ENCODE peak calls at places on chromosomes 7 and 10, in eight cellular contexts. O is anterior cingulate cortex; V is NCI-H1105; I is ACHN; S is GM23248; H is BE2C; D is WTC11; X is stimulated activated CD4-positive, alpha-beta T cell treated with anti-CD3 and anti-CD28 coated beads, Interleukin-1b, Interleukin-23, amount 100 ng/mL, for 4 hours. J is an unnamed sample.

GRCh38 chr7:115910541-115911164 is 119.9 kb downstream of the TFEC start:
- DNase-seq in O (no peak), I (peak; percentile 72), H (no peak), V (peak; percentile 24), S (peak; percentile 41), X (no peak), D (no peak), J (no peak)

GRCh38 chr10:29715296-29715695 is 80.5 kb upstream of the SVIL start:
- DNase-seq in H (no peak), D (no peak), I (no peak), S (no peak), X (no peak), O (no peak), V (no peak), J (no peak)

GRCh38 chr10:61793760-61794713 is 107.5 kb upstream of the ARID5B start:
- DNase-seq in X (no peak), H (no peak), V (peak; percentile 36), D (no peak), O (no peak), I (no peak), S (peak; percentile 47), J (peak; percentile 75)

GRCh38 chr7:149669121-149669818 is 104.1 kb downstream of the ZNF467 start:
- DNase-seq in X (no peak), V (no peak), O (no peak), H (no peak), D (no peak), S (peak; percentile 59), I (peak; percentile 48), J (no peak)

GRCh38 chr10:30691601-30692015 is 62.1 kb upstream of the LYZL2 start:
- DNase-seq in X (no peak), H (no peak), S (peak; percentile 84), I (no peak), D (no peak), V (no peak), O (no peak), J (no peak)

GRCh38 chr10:30432631-30433285 is 1.2 kb upstream of the MAP3K8 start:
- DNase-seq in S (no peak), V (no peak), H (no peak), X (no peak), O (no peak), D (no peak), I (no peak), J (no peak)

GRCh38 chr7:94123136-94123535 is 119.0 kb upstream of the BET1 start:
- DNase-seq in S (no peak), D (no peak), V (no peak), O (no peak), I (no peak), H (no peak), X (no peak), J (no peak)

GRCh38 chr7:99440195-99440594 is 1.5 kb downstream of the CPSF4 start:
- DNase-seq in X (no peak), H (no peak), I (no peak), V (no peak), O (no peak), D (no peak), S (peak; percentile 42), J (no peak)

GRCh38 chr7:93092757-93093370 is 24.9 kb downstream of the SAMD9 start:
- DNase-seq in X (no peak), I (peak; percentile 72), H (no peak), V (no peak), O (no peak), S (peak; percentile 60), D (no peak), J (no peak)

GRCh38 chr10:74824184-74825032 is 2.0 kb upstream of the KAT6B start:
- DNase-seq in S (peak; percentile 46), O (no peak), V (no peak), X (no peak), I (peak; percentile 10), D (peak; percentile 19), H (no peak), J (no peak)

GRCh38 chr10:86254526-86255174 is 111.9 kb downstream of the GRID1 start:
- DNase-seq in S (peak; percentile 15), X (no peak), V (no peak), O (no peak), D (no peak), I (no peak), H (peak; percentile 51), J (no peak)

GRCh38 chr7:70764004-70764691 is 367.8 kb upstream of the GALNT17 start:
- DNase-seq in I (no peak), O (no peak), D (no peak), H (no peak), X (no peak), S (no peak), V (no peak), J (no peak)

GRCh38 chr10:113709221-113709838 is 29.6 kb downstream of the CASP7 start:
- DNase-seq in H (no peak), D (no peak), V (no peak), I (peak; percentile 45), S (peak; percentile 84), X (no peak), O (no peak), J (no peak)

GRCh38 chr7:149071641-149072437 is 18.7 kb downstream of the ZNF786 start:
- DNase-seq in S (no peak), D (peak; percentile 88), X (peak; percentile 26), I (no peak), V (no peak), O (no peak), H (peak; percentile 43), J (no peak)

GRCh38 chr10:49516216-49516970 is 22.5 kb downstream of the ERCC6 start:
- DNase-seq in S (no peak), D (no peak), V (no peak), O (no peak), X (no peak), H (no peak), I (no peak), J (no peak)

GRCh38 chr7:91151916-91152315 is 112.3 kb upstream of the FZD1 start:
- DNase-seq in X (no peak), D (no peak), H (no peak), O (no peak), I (no peak), V (no peak), S (peak; percentile 6), J (no peak)

GRCh38 chr10:101293007-101293723 is 60.8 kb upstream of the BTRC start:
- DNase-seq in H (peak; percentile 73), S (no peak), X (no peak), I (no peak), V (peak; percentile 35), D (peak; percentile 55), O (no peak), J (no peak)

GRCh38 chr10:27713906-27714305 is 31.7 kb downstream of the MKX start:
- DNase-seq in S (peak; percentile 87), D (no peak), V (no peak), H (no peak), X (no peak), I (no peak), O (no peak), J (peak; percentile 1)

GRCh38 chr10:70759769-70760168 is 25.4 kb downstream of the TBATA start:
- DNase-seq in O (no peak), H (peak; percentile 43), X (no peak), V (no peak), S (no peak), I (no peak), D (no peak), J (no peak)

GRCh38 chr10:109981641-109982040 is 26.1 kb upstream of the ADD3 start:
- DNase-seq in I (no peak), D (no peak), V (no peak), O (no peak), S (peak; percentile 83), H (no peak), X (no peak), J (no peak)

GRCh38 chr10:121155742-121156141 is 304.6 kb downstream of the WDR11 start:
- DNase-seq in I (no peak), O (no peak), H (no peak), V (no peak), D (no peak), S (no peak), X (no peak), J (peak; percentile 33)

J was measured in NCI-H2029.